ENCODE peak calls at places on chromosome 19, in nine cellular contexts. One of them, this sample, is unnamed.

GRCh38 chr19:49331616-49332055 is 3.6 kb upstream of the CD37 start:
- DNase-seq in NCI-H774: no peak
- DNase-seq in NCI-H187 treated with DMSO at 0.1 percent for 48 hours: no peak
- DNase-seq in aorta: peak; percentile 54
- DNase-seq in iPS-NIHi11: peak; percentile 71
- DNase-seq in nucleus accumbens: peak; percentile 53
- DNase-seq in activated CD4-positive, alpha-beta memory T cell treated with anti-CD3 and anti-CD28 coated beads, Interleukin-2, amount 10 ng/mL, durations not matched to agents 7 days and 5 days: peak; percentile 71
- DNase-seq in neuronal stem cell: no peak
- DNase-seq in mucosa of descending colon: peak; percentile 44
- DNase-seq in this sample: peak; percentile 54

GRCh38 chr19:16268676-16269319 is 55.8 kb upstream of the KLF2 start:
- DNase-seq in NCI-H774: no peak
- DNase-seq in NCI-H187 treated with DMSO at 0.1 percent for 48 hours: no peak
- DNase-seq in aorta: no peak
- DNase-seq in iPS-NIHi11: no peak
- DNase-seq in nucleus accumbens: no peak
- DNase-seq in activated CD4-positive, alpha-beta memory T cell treated with anti-CD3 and anti-CD28 coated beads, Interleukin-2, amount 10 ng/mL, durations not matched to agents 7 days and 5 days: no peak
- DNase-seq in neuronal stem cell: no peak
- DNase-seq in mucosa of descending colon: no peak
- DNase-seq in this sample: no peak

GRCh38 chr19:43414554-43414953 is at the start of gene TEX101:
- DNase-seq in NCI-H774: no peak
- DNase-seq in NCI-H187 treated with DMSO at 0.1 percent for 48 hours: no peak
- DNase-seq in aorta: no peak
- DNase-seq in iPS-NIHi11: no peak
- DNase-seq in nucleus accumbens: no peak
- DNase-seq in activated CD4-positive, alpha-beta memory T cell treated with anti-CD3 and anti-CD28 coated beads, Interleukin-2, amount 10 ng/mL, durations not matched to agents 7 days and 5 days: no peak
- DNase-seq in neuronal stem cell: no peak
- DNase-seq in mucosa of descending colon: no peak
- DNase-seq in this sample: no peak

GRCh38 chr19:15154002-15154612 is 46.7 kb downstream of the NOTCH3 start:
- DNase-seq in NCI-H774: peak; percentile 10
- DNase-seq in NCI-H187 treated with DMSO at 0.1 percent for 48 hours: no peak
- DNase-seq in aorta: peak; percentile 51
- DNase-seq in iPS-NIHi11: peak; percentile 73
- DNase-seq in nucleus accumbens: no peak
- DNase-seq in activated CD4-positive, alpha-beta memory T cell treated with anti-CD3 and anti-CD28 coated beads, Interleukin-2, amount 10 ng/mL, durations not matched to agents 7 days and 5 days: peak; percentile 44
- DNase-seq in neuronal stem cell: no peak
- DNase-seq in mucosa of descending colon: peak; percentile 41
- DNase-seq in this sample: peak; percentile 71

GRCh38 chr19:21202865-21203494 is 61.1 kb downstream of the ZNF431 start:
- DNase-seq in NCI-H774: peak; percentile 7
- DNase-seq in NCI-H187 treated with DMSO at 0.1 percent for 48 hours: peak; percentile 15
- DNase-seq in aorta: no peak
- DNase-seq in iPS-NIHi11: peak; percentile 76
- DNase-seq in nucleus accumbens: peak; percentile 17
- DNase-seq in activated CD4-positive, alpha-beta memory T cell treated with anti-CD3 and anti-CD28 coated beads, Interleukin-2, amount 10 ng/mL, durations not matched to agents 7 days and 5 days: no peak
- DNase-seq in neuronal stem cell: peak; percentile 50
- DNase-seq in mucosa of descending colon: peak; percentile 28
- DNase-seq in this sample: peak; percentile 53

GRCh38 chr19:29393915-29394460 is 131.8 kb upstream of the VSTM2B start:
- DNase-seq in NCI-H774: no peak
- DNase-seq in NCI-H187 treated with DMSO at 0.1 percent for 48 hours: peak; percentile 39
- DNase-seq in aorta: no peak
- DNase-seq in iPS-NIHi11: no peak
- DNase-seq in nucleus accumbens: no peak
- DNase-seq in activated CD4-positive, alpha-beta memory T cell treated with anti-CD3 and anti-CD28 coated beads, Interleukin-2, amount 10 ng/mL, durations not matched to agents 7 days and 5 days: no peak
- DNase-seq in neuronal stem cell: no peak
- DNase-seq in mucosa of descending colon: no peak
- DNase-seq in this sample: no peak

GRCh38 chr19:2428756-2429711 is 1.6 kb upstream of the TIMM13 start:
- DNase-seq in NCI-H774: no peak
- DNase-seq in NCI-H187 treated with DMSO at 0.1 percent for 48 hours: no peak
- DNase-seq in aorta: no peak
- DNase-seq in iPS-NIHi11: no peak
- DNase-seq in nucleus accumbens: no peak
- DNase-seq in activated CD4-positive, alpha-beta memory T cell treated with anti-CD3 and anti-CD28 coated beads, Interleukin-2, amount 10 ng/mL, durations not matched to agents 7 days and 5 days: no peak
- DNase-seq in neuronal stem cell: no peak
- DNase-seq in mucosa of descending colon: no peak
- DNase-seq in this sample: no peak

GRCh38 chr19:19113040-19113541 is 25.2 kb downstream of the TMEM161A start:
- DNase-seq in NCI-H774: no peak
- DNase-seq in NCI-H187 treated with DMSO at 0.1 percent for 48 hours: no peak
- DNase-seq in aorta: no peak
- DNase-seq in iPS-NIHi11: peak; percentile 52
- DNase-seq in nucleus accumbens: no peak
- DNase-seq in activated CD4-positive, alpha-beta memory T cell treated with anti-CD3 and anti-CD28 coated beads, Interleukin-2, amount 10 ng/mL, durations not matched to agents 7 days and 5 days: no peak
- DNase-seq in neuronal stem cell: no peak
- DNase-seq in mucosa of descending colon: no peak
- DNase-seq in this sample: no peak

This sample was measured in DND-41.